ENCODE peak calls at places on chromosomes 12 and 14, in eight cellular contexts. One of them, this sample, is unnamed.
A peak's percentile ranks its signal among the peaks of the same experiment; 100 is the strongest.

GRCh38 chr14:55930016-55930784 is 188.0 kb upstream of the PELI2 start:
- DNase-seq in pancreas: no peak
- DNase-seq in IMR-90: no peak
- DNase-seq in AG04450: no peak
- DNase-seq in astrocyte of the cerebellum: no peak
- DNase-seq in right lobe of liver: no peak
- DNase-seq in A549: no peak
- DNase-seq in CD8-positive, alpha-beta T cell: no peak
- DNase-seq in this sample: no peak

GRCh38 chr12:18706798-18707197 is 31.0 kb downstream of the PLCZ1 start:
- DNase-seq in IMR-90: no peak
- DNase-seq in CD8-positive, alpha-beta T cell: no peak
- DNase-seq in A549: no peak
- DNase-seq in AG04450: no peak
- DNase-seq in astrocyte of the cerebellum: no peak
- DNase-seq in right lobe of liver: peak; percentile 44
- DNase-seq in pancreas: no peak
- DNase-seq in this sample: no peak

GRCh38 chr12:132522586-132523380 is 32.8 kb downstream of the FBRSL1 start:
- DNase-seq in astrocyte of the cerebellum: no peak
- DNase-seq in right lobe of liver: no peak
- DNase-seq in A549: no peak
- DNase-seq in IMR-90: no peak
- DNase-seq in pancreas: no peak
- DNase-seq in CD8-positive, alpha-beta T cell: no peak
- DNase-seq in AG04450: no peak
- DNase-seq in this sample: no peak

GRCh38 chr14:101102875-101103274 is 199.4 kb upstream of the RTL1 start:
- DNase-seq in AG04450: no peak
- DNase-seq in CD8-positive, alpha-beta T cell: no peak
- DNase-seq in IMR-90: no peak
- DNase-seq in A549: no peak
- DNase-seq in right lobe of liver: peak; percentile 33
- DNase-seq in astrocyte of the cerebellum: no peak
- DNase-seq in pancreas: peak; percentile 46
- DNase-seq in this sample: no peak

GRCh38 chr12:24227550-24227949 is 278.1 kb upstream of the SOX5 start:
- DNase-seq in CD8-positive, alpha-beta T cell: no peak
- DNase-seq in IMR-90: peak; percentile 16
- DNase-seq in A549: no peak
- DNase-seq in AG04450: no peak
- DNase-seq in astrocyte of the cerebellum: no peak
- DNase-seq in right lobe of liver: no peak
- DNase-seq in pancreas: no peak
- DNase-seq in this sample: no peak

GRCh38 chr14:24982472-24983155 is 67.3 kb downstream of the STXBP6 start:
- DNase-seq in A549: no peak
- DNase-seq in right lobe of liver: no peak
- DNase-seq in astrocyte of the cerebellum: no peak
- DNase-seq in AG04450: peak; percentile 69
- DNase-seq in pancreas: no peak
- DNase-seq in IMR-90: peak; percentile 97
- DNase-seq in CD8-positive, alpha-beta T cell: no peak
- DNase-seq in this sample: no peak

GRCh38 chr14:58639842-58640484 is 2.2 kb downstream of the DACT1 start:
- DNase-seq in AG04450: peak; percentile 49
- DNase-seq in CD8-positive, alpha-beta T cell: no peak
- DNase-seq in IMR-90: peak; percentile 86
- DNase-seq in right lobe of liver: no peak
- DNase-seq in astrocyte of the cerebellum: peak; percentile 85
- DNase-seq in pancreas: no peak
- DNase-seq in A549: peak; percentile 47
- DNase-seq in this sample: no peak

GRCh38 chr14:56144176-56144575 is 26.0 kb downstream of the PELI2 start:
- DNase-seq in A549: no peak
- DNase-seq in astrocyte of the cerebellum: no peak
- DNase-seq in right lobe of liver: no peak
- DNase-seq in CD8-positive, alpha-beta T cell: no peak
- DNase-seq in IMR-90: no peak
- DNase-seq in pancreas: no peak
- DNase-seq in AG04450: no peak
- DNase-seq in this sample: no peak

GRCh38 chr12:114662512-114663177 is 21.3 kb downstream of the TBX3 start:
- DNase-seq in pancreas: peak; percentile 91
- DNase-seq in right lobe of liver: peak; percentile 72
- DNase-seq in AG04450: no peak
- DNase-seq in astrocyte of the cerebellum: peak; percentile 71
- DNase-seq in CD8-positive, alpha-beta T cell: peak; percentile 59
- DNase-seq in A549: peak; percentile 76
- DNase-seq in IMR-90: peak; percentile 91
- DNase-seq in this sample: peak; percentile 85

GRCh38 chr12:45989277-45989856 is 1.0 kb downstream of the SCAF11 start:
- DNase-seq in pancreas: no peak
- DNase-seq in IMR-90: peak; percentile 26
- DNase-seq in CD8-positive, alpha-beta T cell: no peak
- DNase-seq in right lobe of liver: no peak
- DNase-seq in A549: peak; percentile 15
- DNase-seq in AG04450: no peak
- DNase-seq in astrocyte of the cerebellum: no peak
- DNase-seq in this sample: no peak

GRCh38 chr14:91315844-91316267 is 71.4 kb upstream of the GPR68 start:
- DNase-seq in CD8-positive, alpha-beta T cell: peak; percentile 83
- DNase-seq in pancreas: no peak
- DNase-seq in A549: no peak
- DNase-seq in astrocyte of the cerebellum: no peak
- DNase-seq in AG04450: no peak
- DNase-seq in right lobe of liver: no peak
- DNase-seq in IMR-90: no peak
- DNase-seq in this sample: no peak

GRCh38 chr12:76123301-76124212 is 39.1 kb upstream of the NAP1L1 start:
- DNase-seq in right lobe of liver: no peak
- DNase-seq in pancreas: no peak
- DNase-seq in astrocyte of the cerebellum: peak; percentile 16
- DNase-seq in AG04450: no peak
- DNase-seq in A549: no peak
- DNase-seq in IMR-90: peak; percentile 64
- DNase-seq in CD8-positive, alpha-beta T cell: no peak
- DNase-seq in this sample: no peak

GRCh38 chr14:60922050-60922449 is 58.8 kb downstream of the TRMT5 start:
- DNase-seq in right lobe of liver: no peak
- DNase-seq in astrocyte of the cerebellum: no peak
- DNase-seq in IMR-90: peak; percentile 62
- DNase-seq in A549: no peak
- DNase-seq in AG04450: no peak
- DNase-seq in pancreas: no peak
- DNase-seq in CD8-positive, alpha-beta T cell: no peak
- DNase-seq in this sample: no peak

GRCh38 chr14:56145965-56146364 is 27.8 kb downstream of the PELI2 start:
- DNase-seq in A549: no peak
- DNase-seq in IMR-90: peak; percentile 89
- DNase-seq in CD8-positive, alpha-beta T cell: no peak
- DNase-seq in right lobe of liver: no peak
- DNase-seq in astrocyte of the cerebellum: peak; percentile 19
- DNase-seq in pancreas: no peak
- DNase-seq in AG04450: peak; percentile 26
- DNase-seq in this sample: no peak

GRCh38 chr14:90274019-90274418 is 17.7 kb downstream of the PSMC1 start:
- DNase-seq in AG04450: no peak
- DNase-seq in IMR-90: no peak
- DNase-seq in CD8-positive, alpha-beta T cell: no peak
- DNase-seq in A549: peak; percentile 40
- DNase-seq in pancreas: no peak
- DNase-seq in astrocyte of the cerebellum: no peak
- DNase-seq in right lobe of liver: no peak
- DNase-seq in this sample: no peak

GRCh38 chr14:33972522-33973162 is 21.8 kb upstream of the EGLN3 start:
- DNase-seq in astrocyte of the cerebellum: no peak
- DNase-seq in IMR-90: no peak
- DNase-seq in CD8-positive, alpha-beta T cell: no peak
- DNase-seq in AG04450: no peak
- DNase-seq in A549: no peak
- DNase-seq in right lobe of liver: no peak
- DNase-seq in pancreas: no peak
- DNase-seq in this sample: no peak

GRCh38 chr12:90090929-90091651 is 382.5 kb upstream of the ATP2B1 start:
- DNase-seq in CD8-positive, alpha-beta T cell: no peak
- DNase-seq in IMR-90: peak; percentile 94
- DNase-seq in AG04450: peak; percentile 63
- DNase-seq in astrocyte of the cerebellum: peak; percentile 84
- DNase-seq in A549: peak; percentile 54
- DNase-seq in right lobe of liver: no peak
- DNase-seq in pancreas: no peak
- DNase-seq in this sample: peak; percentile 42

GRCh38 chr12:49228653-49229052 is 36.2 kb upstream of the TUBA1C start:
- DNase-seq in pancreas: no peak
- DNase-seq in CD8-positive, alpha-beta T cell: no peak
- DNase-seq in A549: no peak
- DNase-seq in IMR-90: no peak
- DNase-seq in AG04450: no peak
- DNase-seq in right lobe of liver: no peak
- DNase-seq in astrocyte of the cerebellum: no peak
- DNase-seq in this sample: no peak

GRCh38 chr12:24198070-24198469 is 248.6 kb upstream of the SOX5 start:
- DNase-seq in A549: no peak
- DNase-seq in pancreas: no peak
- DNase-seq in astrocyte of the cerebellum: peak; percentile 72
- DNase-seq in CD8-positive, alpha-beta T cell: no peak
- DNase-seq in IMR-90: peak; percentile 47
- DNase-seq in right lobe of liver: no peak
- DNase-seq in AG04450: no peak
- DNase-seq in this sample: no peak

DNA sequence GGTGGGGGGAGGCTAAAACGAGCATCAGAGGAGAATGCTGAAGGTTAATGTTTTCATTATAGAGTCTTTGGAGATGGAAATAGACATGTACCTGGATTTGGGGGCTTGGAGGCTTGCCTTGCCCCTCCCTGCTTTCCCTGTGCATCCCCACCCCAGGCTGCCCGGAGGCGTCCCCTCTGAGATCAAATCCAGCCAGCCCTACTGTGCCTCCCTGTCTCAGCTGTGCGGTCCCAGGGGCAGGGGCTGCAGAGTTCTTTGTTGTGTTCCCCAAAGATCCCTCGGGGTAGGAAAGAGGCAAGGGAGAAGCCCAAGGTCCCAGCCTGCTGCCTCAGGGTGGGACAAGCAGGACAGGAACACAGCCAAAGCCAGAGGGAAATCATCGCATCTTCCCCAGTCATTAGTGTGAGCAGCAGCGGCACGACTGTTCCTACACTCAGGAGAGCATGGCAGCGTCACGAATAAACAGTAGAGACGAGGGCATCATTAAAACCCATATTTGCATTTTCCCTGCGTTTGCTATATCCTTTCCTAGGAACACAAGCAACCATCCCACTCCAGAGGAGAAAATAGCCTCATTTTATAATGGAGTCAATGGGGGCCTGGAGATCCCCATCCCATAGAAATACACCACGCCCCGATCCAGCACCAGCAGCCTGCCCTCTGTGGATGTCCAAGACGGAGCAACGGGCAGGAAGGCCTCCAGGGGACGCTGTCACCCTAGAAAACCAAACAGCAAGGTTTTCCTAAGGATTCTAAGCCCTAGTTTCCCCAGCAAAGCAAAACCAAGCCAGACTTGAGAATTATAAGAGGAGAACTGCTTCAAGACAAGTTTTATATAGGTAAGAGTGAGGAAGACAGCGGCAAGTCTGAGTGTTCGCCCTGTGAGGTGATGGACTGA is 32.4 kb downstream of the ANO2 start:
- DNase-seq in AG04450: no peak
- DNase-seq in IMR-90: no peak
- DNase-seq in astrocyte of the cerebellum: no peak
- DNase-seq in A549: no peak
- DNase-seq in pancreas: no peak
- DNase-seq in CD8-positive, alpha-beta T cell: no peak
- DNase-seq in right lobe of liver: peak; percentile 19
- DNase-seq in this sample: no peak
- TF ChIP-seq CTCF in AG04450: peak; percentile 38
- TF ChIP-seq CTCF in IMR-90: peak; percentile 30
- TF ChIP-seq CTCF in astrocyte of the cerebellum: peak; percentile 18
- TF ChIP-seq CTCF in A549: no peak
- TF ChIP-seq CTCF in pancreas: no peak
- TF ChIP-seq CTCF in CD8-positive, alpha-beta T cell: no peak
- TF ChIP-seq CTCF in right lobe of liver: no peak
- TF ChIP-seq CTCF in this sample: no peak

DNA sequence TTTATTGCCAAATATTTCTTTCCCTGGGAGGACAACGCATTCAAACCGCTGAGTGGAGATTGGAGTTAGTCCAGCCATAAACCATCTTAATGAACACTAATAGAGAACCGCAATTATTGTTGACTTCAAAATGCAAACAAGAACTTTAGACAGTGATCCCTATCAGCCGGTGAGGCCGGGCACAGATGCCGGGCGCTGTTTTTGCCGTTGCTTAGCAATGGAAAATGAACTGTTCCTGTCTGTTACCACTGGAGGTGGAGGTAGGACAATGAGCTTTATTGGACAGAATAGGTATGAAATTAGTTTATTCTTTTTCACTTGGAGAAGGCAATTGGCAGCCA is 216.8 kb downstream of the TTC8 start:
- DNase-seq in CD8-positive, alpha-beta T cell: no peak
- DNase-seq in IMR-90: no peak
- DNase-seq in astrocyte of the cerebellum: no peak
- DNase-seq in A549: no peak
- DNase-seq in right lobe of liver: peak; percentile 86
- DNase-seq in AG04450: peak; percentile 16
- DNase-seq in pancreas: peak; percentile 71
- DNase-seq in this sample: no peak
- TF ChIP-seq CTCF in CD8-positive, alpha-beta T cell: no peak
- TF ChIP-seq CTCF in IMR-90: no peak
- TF ChIP-seq CTCF in astrocyte of the cerebellum: no peak
- TF ChIP-seq CTCF in A549: no peak
- TF ChIP-seq CTCF in right lobe of liver: no peak
- TF ChIP-seq CTCF in AG04450: no peak
- TF ChIP-seq CTCF in pancreas: no peak
- TF ChIP-seq CTCF in this sample: no peak

DNA sequence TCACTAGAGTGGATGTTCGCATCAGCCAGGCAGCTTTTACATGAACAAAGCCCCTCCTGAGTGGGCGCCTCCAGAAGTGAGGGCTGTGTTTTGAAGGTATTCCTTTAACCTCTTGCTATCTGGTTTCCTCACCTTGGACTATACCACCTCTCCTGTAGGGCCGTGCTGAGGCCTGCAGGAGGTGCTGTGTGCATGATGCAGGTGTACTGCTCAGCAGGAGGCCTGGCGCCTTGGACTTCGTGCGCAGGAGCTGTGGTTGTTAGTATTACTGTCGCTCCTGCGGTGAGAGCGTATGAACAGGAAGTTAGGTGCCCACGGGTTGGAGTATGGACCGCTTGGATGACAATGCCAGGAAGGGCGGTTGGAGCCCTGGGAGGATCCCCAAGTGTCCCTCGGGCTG is 130.7 kb downstream of the TSPAN9 start:
- DNase-seq in IMR-90: no peak
- DNase-seq in CD8-positive, alpha-beta T cell: no peak
- DNase-seq in pancreas: no peak
- DNase-seq in astrocyte of the cerebellum: no peak
- DNase-seq in AG04450: no peak
- DNase-seq in right lobe of liver: no peak
- DNase-seq in A549: no peak
- DNase-seq in this sample: no peak
- TF ChIP-seq CTCF in IMR-90: peak; percentile 12
- TF ChIP-seq CTCF in CD8-positive, alpha-beta T cell: no peak
- TF ChIP-seq CTCF in pancreas: no peak
- TF ChIP-seq CTCF in astrocyte of the cerebellum: peak; percentile 34
- TF ChIP-seq CTCF in AG04450: no peak
- TF ChIP-seq CTCF in right lobe of liver: peak; percentile 11
- TF ChIP-seq CTCF in A549: no peak
- TF ChIP-seq CTCF in this sample: no peak

GRCh38 chr14:73173092-73173735 is 36.9 kb downstream of the PSEN1 start:
- DNase-seq in CD8-positive, alpha-beta T cell: no peak
- DNase-seq in right lobe of liver: no peak
- DNase-seq in astrocyte of the cerebellum: peak; percentile 59
- DNase-seq in AG04450: peak; percentile 7
- DNase-seq in A549: peak; percentile 18
- DNase-seq in pancreas: no peak
- DNase-seq in IMR-90: peak; percentile 65
- DNase-seq in this sample: no peak
- TF ChIP-seq CTCF in CD8-positive, alpha-beta T cell: peak; percentile 43
- TF ChIP-seq CTCF in right lobe of liver: peak; percentile 43
- TF ChIP-seq CTCF in astrocyte of the cerebellum: peak; percentile 45
- TF ChIP-seq CTCF in AG04450: peak; percentile 65
- TF ChIP-seq CTCF in A549: peak; percentile 84
- TF ChIP-seq CTCF in pancreas: peak; percentile 20
- TF ChIP-seq CTCF in IMR-90: peak; percentile 69
- TF ChIP-seq CTCF in this sample: no peak